ENCODE peak calls at places on chromosome 22, in ten cellular contexts. K is lower lobe of right lung, F is mammary epithelial cell, G is tibial nerve, T is mucosa of descending colon, V is transverse colon, C is ovary, O is cardiac muscle cell, S is OCI-LY7, M is pancreas. B is an unnamed sample. For H3K4me1, the result is how much of the 10 kb centered on the place peaks cover.

GRCh38 chr22:47199261-47199948 is 437.0 kb downstream of the TBC1D22A start:
- DNase-seq in K (no peak), F (no peak), G (peak), T (no peak), V (no peak), C (peak), O (no peak), S (no peak), M (no peak), B (no peak)

GRCh38 chr22:38863531-38864131 is 8.4 kb downstream of the CBX6 start:
- DNase-seq in K (peak), F (no peak), G (no peak), T (no peak), V (no peak), C (no peak), O (no peak), S (no peak), M (no peak), B (no peak)

GRCh38 chr22:28795071-28795693 is 5.2 kb downstream of the XBP1 start:
- DNase-seq in K (no peak), F (no peak), G (no peak), T (no peak), V (no peak), C (no peak), O (no peak), S (no peak), M (peak), B (no peak)

GRCh38 chr22:44391481-44392445 is 79.0 kb upstream of the SHISAL1 start:
- DNase-seq in K (no peak), F (no peak), G (no peak), T (peak), V (no peak), C (peak), O (no peak), S (no peak), M (no peak), B (peak)

GRCh38 chr22:39306456-39307361 is 12.7 kb downstream of the RPL3 start:
- DNase-seq in K (peak), F (no peak), G (no peak), T (no peak), V (peak), C (no peak), O (peak), S (peak), M (peak), B (no peak)

GRCh38 chr22:30043181-30043580 is 37.1 kb upstream of the HORMAD2 start:
- DNase-seq in K (no peak), F (no peak), G (no peak), T (no peak), V (no peak), C (no peak), O (no peak), S (no peak), M (no peak), B (no peak)

GRCh38 chr22:31055322-31056159 is 25.6 kb upstream of the SMTN start:
- DNase-seq in K (peak), F (peak), G (peak), T (peak), V (peak), C (peak), O (peak), S (no peak), M (peak), B (peak)

GRCh38 chr22:39556970-39557811 is 13.4 kb upstream of the CACNA1I start:
- DNase-seq in K (no peak), F (no peak), G (no peak), T (no peak), V (no peak), C (peak), O (peak), S (no peak), M (no peak), B (no peak)

GRCh38 chr22:44210721-44211120 is 30.0 kb downstream of the PARVG start:
- DNase-seq in K (no peak), F (no peak), G (no peak), T (no peak), V (no peak), C (no peak), O (no peak), S (no peak), M (no peak), B (no peak)

GRCh38 chr22:29269230-29269604 is 1.1 kb downstream of the EWSR1 start:
- DNase-seq in K (no peak), F (peak), G (no peak), T (no peak), V (no peak), C (no peak), O (peak), S (peak), M (no peak), B (no peak)

GRCh38 chr22:25353516-25354445 is 134.3 kb downstream of the CRYBB2 start:
- DNase-seq in K (no peak), F (no peak), G (no peak), T (peak), V (no peak), C (peak), O (no peak), S (no peak), M (no peak), B (no peak)

GRCh38 chr22:50105529-50106100 is 15.8 kb downstream of the MOV10L1 start:
- DNase-seq in K (no peak), F (peak), G (no peak), T (no peak), V (no peak), C (no peak), O (no peak), S (peak), M (no peak), B (no peak)

GRCh38 chr22:31829505-31829904 is 75.7 kb downstream of the DEPDC5 start:
- DNase-seq in K (no peak), F (peak), G (no peak), T (no peak), V (no peak), C (peak), O (no peak), S (no peak), M (no peak), B (no peak)

GRCh38 chr22:19723990-19724827 is 870 bp downstream of the GP1BB start:
- DNase-seq in K (no peak), F (no peak), G (no peak), T (no peak), V (no peak), C (no peak), O (peak), S (peak), M (peak), B (no peak)

GRCh38 chr22:19722175-19722914 is 994 bp upstream of the GP1BB start:
- DNase-seq in K (no peak), F (no peak), G (no peak), T (no peak), V (no peak), C (no peak), O (peak), S (no peak), M (no peak), B (no peak)

GRCh38 chr22:19722915-19723164 is 499 bp upstream of the GP1BB start:
- DNase-seq in K (no peak), F (no peak), G (no peak), T (no peak), V (no peak), C (no peak), O (no peak), S (no peak), M (no peak), B (no peak)

GRCh38 chr22:19724927-19725661 is 1.8 kb downstream of the GP1BB start:
- DNase-seq in K (no peak), F (no peak), G (no peak), T (no peak), V (no peak), C (no peak), O (no peak), S (no peak), M (no peak), B (no peak)

GRCh38 chr22:19723165-19723989 is at the start of gene GP1BB:
- DNase-seq in K (peak), F (no peak), G (no peak), T (peak), V (peak), C (no peak), O (peak), S (no peak), M (peak), B (peak)
- TF ChIP-seq CTCF in K (peak), F (no peak), G (no peak), T (no peak), V (no peak), C (no peak), O (no peak), S (no peak), M (no peak), B (no peak)

GRCh38 chr22:46055851-46056168 is 78.8 kb upstream of the WNT7B start:
- DNase-seq in K (no peak), F (no peak), G (no peak), T (no peak), V (no peak), C (no peak), O (no peak), S (no peak), M (no peak), B (no peak)

GRCh38 chr22:46055176-46055850 is 78.4 kb upstream of the WNT7B start:
- DNase-seq in K (peak), F (peak), G (peak), T (peak), V (peak), C (peak), O (no peak), S (peak), M (no peak), B (peak)

GRCh38 chr22:46053563-46054090 is 76.7 kb upstream of the WNT7B start:
- DNase-seq in K (peak), F (peak), G (peak), T (peak), V (peak), C (peak), O (no peak), S (peak), M (peak), B (peak)

GRCh38 chr22:46054091-46054877 is 77.3 kb upstream of the WNT7B start:
- DNase-seq in K (peak), F (peak), G (peak), T (peak), V (peak), C (peak), O (no peak), S (peak), M (peak), B (peak)

DNA sequence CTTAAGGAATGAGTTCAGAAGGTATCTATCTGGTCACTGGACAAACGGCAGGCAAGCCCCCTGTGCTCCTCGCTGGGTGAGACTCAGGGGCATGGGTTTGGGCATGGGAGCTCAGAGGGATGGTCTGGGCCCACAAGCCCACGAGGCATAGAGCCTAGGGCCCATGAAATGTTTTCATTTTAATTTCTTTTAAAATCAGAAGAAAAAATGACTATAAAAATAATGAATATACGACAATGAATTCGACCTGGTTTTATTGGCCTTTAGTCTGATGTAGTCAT is 77.9 kb upstream of the WNT7B start:
- DNase-seq in K (peak), F (no peak), G (peak), T (no peak), V (no peak), C (no peak), O (no peak), S (peak), M (no peak), B (peak)
- H3K4me1 ChIP-seq in K (half or more), F (half or more), G (half or more), T (under half), V (half or more), C (under half), O (under half), S (half or more), M (half or more), B (half or more)

DNA sequence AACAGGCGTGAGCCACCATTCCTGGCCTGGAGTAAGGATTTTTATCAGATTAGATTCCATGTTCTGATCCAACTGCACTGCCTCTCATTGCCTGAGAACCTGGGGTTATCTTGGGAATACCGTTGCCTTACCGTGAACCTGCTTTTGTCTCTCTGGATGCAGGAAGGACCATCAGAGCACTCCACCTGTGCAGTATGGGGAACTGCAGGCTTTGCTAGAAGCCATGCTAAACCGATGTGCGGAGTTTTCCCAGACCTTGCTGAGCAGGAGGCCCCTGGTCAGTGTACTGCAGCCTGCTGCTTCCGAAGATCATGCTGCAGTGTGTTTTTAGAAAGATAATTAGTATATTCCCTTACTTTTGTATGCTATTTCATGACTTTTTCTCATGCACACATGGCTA is 43.6 kb downstream of the MEI1 start:
- DNase-seq in K (no peak), F (no peak), G (no peak), T (no peak), V (no peak), C (no peak), O (peak), S (no peak), M (no peak), B (no peak)
- TF ChIP-seq CTCF in K (no peak), F (no peak), G (no peak), T (no peak), V (no peak), C (no peak), O (no peak), S (peak), M (no peak), B (no peak)

GRCh38 chr22:27214691-27215090 is 557.3 kb downstream of the MIAT start:
- DNase-seq in K (no peak), F (no peak), G (no peak), T (no peak), V (no peak), C (no peak), O (no peak), S (no peak), M (no peak), B (no peak)
- H3K4me1 ChIP-seq in K (under half), F (under half), G (under half), T (under half), V (under half), C (under half), O (under half), S (under half), M (under half), B (under half)

GRCh38 chr22:37258005-37258790 is 14.1 kb upstream of the RAC2 start:
- DNase-seq in K (no peak), F (no peak), G (no peak), T (no peak), V (no peak), C (no peak), O (no peak), S (no peak), M (no peak), B (no peak)

GRCh38 chr22:37259540-37260029 is 15.5 kb upstream of the RAC2 start:
- DNase-seq in K (peak), F (peak), G (no peak), T (no peak), V (no peak), C (no peak), O (peak), S (peak), M (no peak), B (no peak)

GRCh38 chr22:37260939-37261338 is 16.9 kb upstream of the RAC2 start:
- DNase-seq in K (peak), F (peak), G (no peak), T (peak), V (peak), C (peak), O (peak), S (peak), M (peak), B (peak)

GRCh38 chr22:37260396-37260795 is 16.3 kb upstream of the RAC2 start:
- DNase-seq in K (peak), F (no peak), G (no peak), T (no peak), V (no peak), C (no peak), O (no peak), S (no peak), M (no peak), B (no peak)

GRCh38 chr22:37258810-37259472 is 14.9 kb upstream of the RAC2 start:
- DNase-seq in K (peak), F (no peak), G (no peak), T (no peak), V (no peak), C (no peak), O (no peak), S (no peak), M (no peak), B (no peak)
- TF ChIP-seq CTCF in K (no peak), F (no peak), G (no peak), T (no peak), V (no peak), C (no peak), O (no peak), S (no peak), M (no peak), B (no peak)

DNA sequence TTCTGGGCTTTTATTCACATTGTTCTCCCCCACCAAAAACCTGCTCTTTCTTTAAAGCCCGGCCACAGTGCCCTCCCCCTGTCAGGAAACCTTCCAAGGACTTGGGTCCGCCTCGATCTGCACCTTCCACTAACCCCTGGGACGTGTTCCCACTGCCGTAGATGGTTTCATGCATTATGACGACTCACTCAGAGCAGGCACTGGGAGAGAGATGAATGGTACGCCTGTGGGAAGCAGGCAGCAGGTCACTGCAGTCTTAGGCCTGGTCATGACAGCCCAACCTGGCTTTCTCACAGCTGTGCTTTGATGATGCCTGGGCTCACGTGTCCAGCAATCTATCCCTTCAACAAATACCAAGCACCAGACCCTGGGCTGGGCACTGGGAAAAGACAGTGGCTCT is 115.7 kb downstream of the WNT7B start:
- DNase-seq in K (no peak), F (no peak), G (no peak), T (no peak), V (no peak), C (no peak), O (no peak), S (no peak), M (no peak), B (no peak)
- H3K4me1 ChIP-seq in K (under half), F (under half), G (under half), T (under half), V (under half), C (under half), O (under half), S (under half), M (under half), B (under half)

DNA sequence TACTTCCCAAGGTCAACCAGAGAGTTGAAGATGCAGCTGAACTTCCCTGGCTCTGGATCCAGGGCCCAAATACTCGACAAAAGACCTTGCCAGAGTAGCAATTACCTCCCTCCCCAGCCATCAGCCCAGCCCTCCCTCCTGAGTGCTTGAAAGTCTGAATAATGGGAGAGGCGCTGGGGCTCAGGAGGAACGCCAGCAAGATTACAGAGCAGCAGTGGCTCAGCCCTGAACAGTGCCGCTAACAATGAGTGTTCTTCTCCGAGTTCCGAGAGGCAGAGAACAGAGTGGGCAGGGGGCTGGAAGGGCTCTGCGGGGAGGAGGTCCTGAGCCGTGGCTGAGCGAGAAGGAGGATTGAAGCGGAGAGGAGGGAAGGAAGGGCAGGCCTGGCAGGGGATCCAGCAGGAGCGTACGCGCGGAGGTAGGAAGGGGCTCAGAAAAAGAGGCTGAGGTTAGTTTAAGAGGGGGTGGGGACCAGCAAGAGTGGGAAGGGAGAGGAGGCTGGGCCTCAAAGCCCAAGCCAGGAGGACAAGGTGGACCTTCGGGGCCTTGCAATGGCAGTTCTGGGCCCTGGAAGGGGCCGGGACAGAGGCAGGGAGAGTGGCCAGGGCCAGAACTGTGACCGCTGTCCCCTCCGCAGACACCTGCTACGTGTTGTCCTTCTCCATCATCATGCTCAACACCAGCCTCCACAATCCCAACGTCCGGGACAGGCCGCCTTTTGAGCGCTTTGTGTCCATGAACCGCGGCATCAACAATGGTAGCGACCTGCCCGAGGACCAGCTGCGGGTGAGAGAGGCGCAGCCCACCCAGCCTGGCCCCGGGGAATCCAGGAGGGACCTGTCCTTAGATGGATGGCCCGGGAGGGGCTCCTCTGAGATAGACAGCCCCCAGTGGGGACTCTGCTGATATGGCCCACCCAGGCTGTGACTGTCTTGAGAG is 20.6 kb downstream of the CYTH4 start:
- DNase-seq in K (no peak), F (no peak), G (no peak), T (no peak), V (no peak), C (no peak), O (no peak), S (no peak), M (no peak), B (no peak)
- TF ChIP-seq CTCF in K (no peak), F (no peak), G (no peak), T (no peak), V (no peak), C (no peak), O (no peak), S (no peak), M (no peak), B (no peak)

DNA sequence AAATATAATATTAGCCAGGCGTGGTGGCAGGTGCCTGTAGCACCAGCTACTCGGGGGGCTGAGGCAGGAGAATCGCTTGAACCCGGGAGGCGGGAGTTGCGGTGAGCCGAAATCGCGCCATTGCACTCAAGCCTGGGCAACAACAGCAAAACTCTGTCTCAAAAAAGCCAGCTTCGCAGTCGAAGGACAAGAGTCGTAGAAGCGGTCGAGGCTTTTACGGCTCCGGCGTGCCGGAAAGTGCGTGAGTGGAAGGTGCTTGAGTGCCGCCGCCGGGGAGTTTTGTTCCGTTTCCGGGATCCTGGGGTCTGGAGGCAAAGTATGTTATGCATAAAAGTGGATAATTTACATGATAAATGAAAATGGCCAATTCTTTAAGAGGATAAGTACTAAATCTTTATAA is 43.6 kb downstream of the SYN3 start:
- DNase-seq in K (no peak), F (no peak), G (no peak), T (no peak), V (no peak), C (no peak), O (no peak), S (no peak), M (no peak), B (no peak)
- H3K4me1 ChIP-seq in K (under half), F (under half), G (under half), T (under half), V (under half), C (under half), O (under half), S (under half), M (under half), B (under half)

GRCh38 chr22:49021097-49021925 is 806.4 kb downstream of the BRD1 start:
- DNase-seq in K (peak), F (no peak), G (no peak), T (no peak), V (no peak), C (peak), O (no peak), S (no peak), M (no peak), B (no peak)
- TF ChIP-seq CTCF in K (no peak), F (no peak), G (no peak), T (no peak), V (no peak), C (no peak), O (no peak), S (no peak), M (no peak), B (no peak)